ENCODE peak calls at places on chromosomes 5 and 9, in six cellular contexts. E is prostate gland, M is stomach, D is thyroid gland, T is testis, I is Peyer's patch. O is an unnamed sample. For H3K4me1, the result is how much of the 10 kb centered on the place peaks cover.

GRCh38 chr5:178356459-178356872 is 123.9 kb upstream of the PHYKPL start:
- DNase-seq in E (peak), M (peak), D (peak), T (peak), I (no peak), O (no peak)

GRCh38 chr9:114080773-114081440 is 2.8 kb upstream of the AMBP start:
- DNase-seq in E (peak), M (peak), D (no peak), T (no peak), I (peak), O (no peak)

GRCh38 chr5:163677092-163677491 is 171.7 kb downstream of the MAT2B start:
- DNase-seq in E (no peak), M (no peak), D (no peak), T (no peak), I (no peak), O (no peak)

GRCh38 chr9:108270041-108270440 is 585.7 kb downstream of the ACTL7B start:
- DNase-seq in E (no peak), M (no peak), D (no peak), T (no peak), I (no peak), O (no peak)

GRCh38 chr9:105051897-105052296 is 123.9 kb upstream of the ABCA1 start:
- DNase-seq in E (no peak), M (no peak), D (no peak), T (no peak), I (no peak), O (no peak)

GRCh38 chr9:130159814-130160670 is 12.2 kb upstream of the NCS1 start:
- DNase-seq in E (no peak), M (no peak), D (no peak), T (no peak), I (no peak), O (no peak)

GRCh38 chr9:74773886-74774479 is 113.7 kb downstream of the TRPM6 start:
- DNase-seq in E (peak), M (peak), D (peak), T (peak), I (peak), O (peak)

GRCh38 chr5:133147411-133147810 is 95.6 kb downstream of the HSPA4 start:
- DNase-seq in E (no peak), M (no peak), D (no peak), T (peak), I (no peak), O (no peak)

GRCh38 chr5:153523831-153524230 is 33.4 kb downstream of the GRIA1 start:
- DNase-seq in E (no peak), M (no peak), D (no peak), T (no peak), I (no peak), O (no peak)

GRCh38 chr5:77935516-77936364 is 159.6 kb upstream of the TBCA start:
- DNase-seq in E (no peak), M (no peak), D (no peak), T (no peak), I (no peak), O (no peak)

GRCh38 chr9:20315672-20316071 is 306.6 kb downstream of the MLLT3 start:
- DNase-seq in E (no peak), M (no peak), D (no peak), T (no peak), I (no peak), O (no peak)

GRCh38 chr9:110334871-110335270 is 2.8 kb downstream of the TXNDC8 start:
- DNase-seq in E (no peak), M (no peak), D (no peak), T (no peak), I (no peak), O (no peak)

GRCh38 chr5:174383196-174384178 is 338.0 kb downstream of the NSG2 start:
- DNase-seq in E (no peak), M (no peak), D (no peak), T (no peak), I (no peak), O (no peak)

GRCh38 chr9:114287763-114288232 is 35.1 kb upstream of the ORM1 start:
- DNase-seq in E (no peak), M (no peak), D (peak), T (no peak), I (peak), O (peak)

GRCh38 chr9:90420714-90421513 is 221.7 kb downstream of the DIRAS2 start:
- DNase-seq in E (no peak), M (no peak), D (peak), T (no peak), I (no peak), O (no peak)

GRCh38 chr5:37792976-37793328 is 46.9 kb downstream of the GDNF start:
- DNase-seq in E (no peak), M (no peak), D (no peak), T (no peak), I (no peak), O (no peak)

GRCh38 chr5:176596689-176597416 is 13.1 kb downstream of the GPRIN1 start:
- DNase-seq in E (peak), M (peak), D (peak), T (peak), I (peak), O (no peak)

GRCh38 chr5:135266301-135266630 is 132.8 kb downstream of the MACROH2A1 start:
- DNase-seq in E (no peak), M (no peak), D (no peak), T (no peak), I (no peak), O (no peak)

DNA sequence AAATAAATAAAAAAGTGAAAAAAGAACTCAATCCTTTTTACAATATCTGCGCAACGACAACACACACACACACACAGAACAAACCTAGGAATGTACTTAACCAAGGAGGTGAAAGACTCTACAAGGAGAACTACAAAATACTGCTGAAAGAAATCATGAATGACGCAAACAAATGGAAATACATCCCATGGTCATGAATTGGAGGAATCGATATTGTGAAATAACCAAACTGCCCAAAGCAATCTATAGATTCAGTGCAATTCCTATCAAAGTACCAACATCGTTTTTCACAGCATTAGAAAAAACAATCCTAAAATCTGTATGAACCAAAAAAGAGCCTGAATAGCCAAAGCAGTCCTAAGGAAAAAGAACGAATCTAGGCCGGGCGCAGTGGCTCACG is 29.9 kb upstream of the NRARP start:
- DNase-seq in E (no peak), M (no peak), D (no peak), T (no peak), I (no peak), O (no peak)
- H3K4me1 ChIP-seq in E (under half), M (under half), D (under half), T (under half), I (under half), O (under half)

GRCh38 chr5:75686480-75686879 is 30.8 kb downstream of the POC5 start:
- DNase-seq in E (no peak), M (no peak), D (no peak), T (no peak), I (no peak), O (no peak)

GRCh38 chr5:75685141-75685540 is 32.1 kb downstream of the POC5 start:
- DNase-seq in E (no peak), M (no peak), D (no peak), T (no peak), I (no peak), O (no peak)

GRCh38 chr5:75677607-75678006 is 39.6 kb downstream of the POC5 start:
- DNase-seq in E (no peak), M (no peak), D (no peak), T (no peak), I (no peak), O (no peak)

GRCh38 chr5:75678155-75678554 is 39.1 kb downstream of the POC5 start:
- DNase-seq in E (no peak), M (no peak), D (no peak), T (no peak), I (no peak), O (no peak)

GRCh38 chr5:75681125-75681830 is 36.0 kb downstream of the POC5 start:
- DNase-seq in E (no peak), M (no peak), D (no peak), T (no peak), I (no peak), O (no peak)
- H3K27ac ChIP-seq in E (no peak), M (no peak), D (peak), T (no peak), I (no peak), O (no peak)

GRCh38 chr5:58087131-58087530 is 372.8 kb downstream of the PLK2 start:
- DNase-seq in E (no peak), M (no peak), D (no peak), T (no peak), I (no peak), O (no peak)

GRCh38 chr5:58087905-58088304 is 372.0 kb downstream of the PLK2 start:
- DNase-seq in E (no peak), M (no peak), D (no peak), T (no peak), I (no peak), O (no peak)

GRCh38 chr5:58085800-58086199 is 374.1 kb downstream of the PLK2 start:
- DNase-seq in E (no peak), M (peak), D (no peak), T (no peak), I (no peak), O (no peak)

GRCh38 chr5:58090704-58091103 is 369.2 kb downstream of the PLK2 start:
- DNase-seq in E (no peak), M (no peak), D (no peak), T (no peak), I (no peak), O (no peak)

GRCh38 chr5:58088941-58089340 is 370.9 kb downstream of the PLK2 start:
- DNase-seq in E (no peak), M (no peak), D (no peak), T (no peak), I (no peak), O (no peak)
- TF ChIP-seq POLR2A in E (no peak), M (no peak), D (no peak), T (no peak), I (no peak), O (no peak)

DNA sequence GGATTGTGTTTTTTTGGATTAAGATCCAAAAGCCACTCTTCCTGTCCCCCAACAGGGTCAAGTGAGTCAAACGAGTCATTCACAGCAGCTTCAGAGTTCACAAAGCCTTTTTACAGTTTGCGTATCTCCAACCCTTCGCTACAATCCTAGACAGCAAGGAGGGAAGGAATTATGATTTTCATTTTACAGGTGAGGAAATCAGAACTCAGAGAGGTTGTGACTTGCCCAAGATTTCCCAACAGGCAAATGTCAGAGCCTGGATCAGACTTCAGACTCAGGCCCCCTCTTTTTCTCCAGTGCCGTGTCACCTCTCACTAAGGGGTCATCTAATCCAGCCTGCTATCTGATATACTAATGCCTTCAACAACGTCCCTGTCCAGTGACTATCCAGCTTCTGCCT is 72.1 kb upstream of the XPA start:
- DNase-seq in E (no peak), M (no peak), D (no peak), T (no peak), I (no peak), O (no peak)
- H3K4me1 ChIP-seq in E (under half), M (under half), D (half or more), T (under half), I (under half), O (under half)

DNA sequence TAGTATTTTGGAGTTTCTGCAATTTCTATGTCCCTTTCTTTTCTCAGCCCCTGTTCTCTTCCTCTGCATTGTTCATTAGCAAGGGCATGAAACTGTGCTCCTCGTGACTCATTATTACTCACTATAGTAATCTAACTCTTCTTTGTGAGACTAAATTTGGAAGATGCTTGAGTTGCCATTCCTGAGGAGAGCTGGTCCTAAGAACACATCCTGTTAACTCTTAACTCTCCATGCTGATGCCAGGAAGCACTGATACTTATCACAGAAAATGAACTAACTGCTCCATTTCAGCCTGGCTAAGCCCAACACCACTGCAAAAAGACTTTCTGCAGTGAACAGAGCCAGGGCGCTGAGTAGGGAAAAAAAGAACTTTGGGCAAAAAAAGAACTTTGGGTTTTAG is 10.6 kb upstream of the CSNK1A1 start:
- DNase-seq in E (no peak), M (no peak), D (no peak), T (no peak), I (no peak), O (no peak)
- H3K27ac ChIP-seq in E (peak), M (peak), D (peak), T (peak), I (peak), O (peak)

GRCh38 chr5:74641014-74641777 is 668 bp upstream of the ENC1 start:
- DNase-seq in E (peak), M (peak), D (peak), T (peak), I (peak), O (peak)
- TF ChIP-seq POLR2A in E (no peak), M (no peak), D (no peak), T (no peak), I (no peak), O (no peak)

O was measured in gastrocnemius medialis.